ENCODE peak calls at places on chromosomes 7 and 10, in seven cellular contexts. W is T1000; Y is CD8-positive, alpha-beta T cell; H is NCI-H1105; A is renal cortical epithelial cell; J is head of caudate nucleus; T is NCI-H146. M is an unnamed sample.

GRCh38 chr10:88793747-88794299 is 8.7 kb upstream of the LIPM start:
- DNase-seq in W (no peak), Y (no peak), H (no peak), A (peak), J (no peak), T (no peak), M (no peak)

GRCh38 chr7:30778246-30779025 is 7.2 kb downstream of the MINDY4 start:
- DNase-seq in W (no peak), Y (no peak), H (no peak), A (no peak), J (peak), T (no peak), M (peak)

GRCh38 chr7:90709501-90710465 is 113.7 kb downstream of the CDK14 start:
- DNase-seq in W (no peak), Y (no peak), H (no peak), A (peak), J (peak), T (peak), M (peak)

GRCh38 chr7:66307591-66308215 is 102.6 kb downstream of the TPST1 start:
- DNase-seq in W (no peak), Y (no peak), H (no peak), A (peak), J (no peak), T (peak), M (no peak)

GRCh38 chr7:2807846-2808772 is 36.0 kb downstream of the GNA12 start:
- DNase-seq in W (no peak), Y (no peak), H (no peak), A (no peak), J (no peak), T (no peak), M (no peak)

GRCh38 chr10:35422236-35422635 is 85.9 kb downstream of the CCNY start:
- DNase-seq in W (no peak), Y (no peak), H (no peak), A (peak), J (no peak), T (no peak), M (no peak)

GRCh38 chr7:35707422-35707821 is 12.5 kb upstream of the HERPUD2 start:
- DNase-seq in W (no peak), Y (no peak), H (no peak), A (no peak), J (no peak), T (no peak), M (no peak)

GRCh38 chr7:159088016-159088865 is 56.4 kb downstream of the VIPR2 start:
- DNase-seq in W (no peak), Y (peak), H (no peak), A (no peak), J (no peak), T (no peak), M (no peak)

GRCh38 chr10:12050528-12050927 is 7.9 kb upstream of the UPF2 start:
- DNase-seq in W (no peak), Y (no peak), H (no peak), A (peak), J (no peak), T (no peak), M (no peak)